ENCODE peak calls at places on chromosomes 2 and 18, in seven cellular contexts. R is NCI-H446, M is BE2C, J is ecto neural progenitor cell, H is T-helper 9 cell, X is posterior vena cava, S is nephron progenitor cell. Z is an unnamed sample.

GRCh38 chr2:53051157-53051556 is 716.4 kb upstream of the CHAC2 start:
- DNase-seq in R (no peak), M (no peak), J (no peak), H (no peak), X (no peak), S (no peak), Z (no peak)

GRCh38 chr2:180583441-180584140 is 396.8 kb upstream of the UBE2E3 start:
- DNase-seq in R (no peak), M (no peak), J (no peak), H (no peak), X (no peak), S (no peak), Z (no peak)

GRCh38 chr2:27890146-27891062 is at the start of the genes BABAM2 and RBKS:
- DNase-seq in R (peak), M (peak), J (peak), H (peak), X (peak), S (peak), Z (peak)

GRCh38 chr2:119393971-119394748 is 27.4 kb downstream of the DBI start:
- DNase-seq in R (no peak), M (no peak), J (no peak), H (no peak), X (no peak), S (no peak), Z (no peak)

GRCh38 chr18:45962461-45962860 is 4.7 kb downstream of the EPG5 start:
- DNase-seq in R (no peak), M (no peak), J (no peak), H (peak), X (no peak), S (no peak), Z (no peak)

GRCh38 chr2:212364106-212364505 is 174.5 kb downstream of the ERBB4 start:
- DNase-seq in R (peak), M (no peak), J (no peak), H (no peak), X (no peak), S (no peak), Z (no peak)

GRCh38 chr2:234496442-234496834 is 443 bp downstream of the ARL4C start:
- DNase-seq in R (peak), M (peak), J (peak), H (peak), X (no peak), S (no peak), Z (no peak)

GRCh38 chr2:137507237-137507636 is 457.0 kb upstream of the HNMT start:
- DNase-seq in R (no peak), M (no peak), J (no peak), H (no peak), X (no peak), S (no peak), Z (no peak)

GRCh38 chr2:196511258-196511971 is 128.1 kb upstream of the CCDC150 start:
- DNase-seq in R (peak), M (no peak), J (no peak), H (no peak), X (no peak), S (no peak), Z (no peak)

GRCh38 chr18:63844254-63844653 is 43.3 kb upstream of the SERPINB2 start:
- DNase-seq in R (peak), M (no peak), J (no peak), H (no peak), X (no peak), S (no peak), Z (no peak)